ENCODE peak calls at places on chromosomes 7 and 10, in nine cellular contexts. One of them, this sample, is unnamed.

GRCh38 chr10:104199567-104199966 is 32.6 kb downstream of the CFAP43 start:
- DNase-seq in heart left ventricle: no peak
- DNase-seq in nephron progenitor cell: no peak
- DNase-seq in natural killer cell: no peak
- DNase-seq in GM13977: no peak
- DNase-seq in psoas muscle: no peak
- DNase-seq in CD8-positive, alpha-beta T cell: no peak
- DNase-seq in progenitor cell of endocrine pancreas: no peak
- DNase-seq in sigmoid colon: no peak
- DNase-seq in this sample: no peak

GRCh38 chr7:149016876-149017275 is 11.4 kb downstream of the PDIA4 start:
- DNase-seq in progenitor cell of endocrine pancreas: no peak
- DNase-seq in heart left ventricle: no peak
- DNase-seq in GM13977: no peak
- DNase-seq in psoas muscle: no peak
- DNase-seq in nephron progenitor cell: no peak
- DNase-seq in CD8-positive, alpha-beta T cell: no peak
- DNase-seq in natural killer cell: no peak
- DNase-seq in sigmoid colon: no peak
- DNase-seq in this sample: no peak

GRCh38 chr10:84429926-84430520 is 101.6 kb downstream of the CCSER2 start:
- DNase-seq in natural killer cell: peak
- DNase-seq in progenitor cell of endocrine pancreas: peak
- DNase-seq in nephron progenitor cell: peak
- DNase-seq in heart left ventricle: peak
- DNase-seq in GM13977: peak
- DNase-seq in sigmoid colon: no peak
- DNase-seq in psoas muscle: peak
- DNase-seq in CD8-positive, alpha-beta T cell: peak
- DNase-seq in this sample: peak

GRCh38 chr7:23469961-23470250 is 385 bp downstream of the IGF2BP3 start:
- DNase-seq in GM13977: no peak
- DNase-seq in CD8-positive, alpha-beta T cell: no peak
- DNase-seq in sigmoid colon: no peak
- DNase-seq in nephron progenitor cell: no peak
- DNase-seq in psoas muscle: no peak
- DNase-seq in heart left ventricle: no peak
- DNase-seq in natural killer cell: no peak
- DNase-seq in progenitor cell of endocrine pancreas: no peak
- DNase-seq in this sample: no peak

GRCh38 chr10:29839826-29840515 is 205.2 kb upstream of the SVIL start:
- DNase-seq in sigmoid colon: peak
- DNase-seq in GM13977: no peak
- DNase-seq in psoas muscle: no peak
- DNase-seq in progenitor cell of endocrine pancreas: no peak
- DNase-seq in nephron progenitor cell: no peak
- DNase-seq in CD8-positive, alpha-beta T cell: no peak
- DNase-seq in heart left ventricle: no peak
- DNase-seq in natural killer cell: no peak
- DNase-seq in this sample: no peak

GRCh38 chr10:44955408-44956070 is 4.1 kb upstream of the RASSF4 start:
- DNase-seq in psoas muscle: peak
- DNase-seq in natural killer cell: no peak
- DNase-seq in heart left ventricle: peak
- DNase-seq in sigmoid colon: peak
- DNase-seq in GM13977: no peak
- DNase-seq in CD8-positive, alpha-beta T cell: peak
- DNase-seq in nephron progenitor cell: no peak
- DNase-seq in progenitor cell of endocrine pancreas: no peak
- DNase-seq in this sample: no peak

GRCh38 chr10:25176421-25176968 is 1.7 kb downstream of the GPR158 start:
- DNase-seq in CD8-positive, alpha-beta T cell: no peak
- DNase-seq in heart left ventricle: no peak
- DNase-seq in GM13977: no peak
- DNase-seq in psoas muscle: no peak
- DNase-seq in sigmoid colon: no peak
- DNase-seq in progenitor cell of endocrine pancreas: no peak
- DNase-seq in natural killer cell: no peak
- DNase-seq in nephron progenitor cell: peak
- DNase-seq in this sample: no peak

GRCh38 chr10:68348265-68348741 is 15.6 kb upstream of the PBLD start:
- DNase-seq in heart left ventricle: no peak
- DNase-seq in psoas muscle: no peak
- DNase-seq in CD8-positive, alpha-beta T cell: peak
- DNase-seq in natural killer cell: peak
- DNase-seq in GM13977: peak
- DNase-seq in nephron progenitor cell: peak
- DNase-seq in progenitor cell of endocrine pancreas: peak
- DNase-seq in sigmoid colon: no peak
- DNase-seq in this sample: peak

GRCh38 chr7:47763063-47763974 is 181.4 kb upstream of the TNS3 start:
- DNase-seq in progenitor cell of endocrine pancreas: peak
- DNase-seq in nephron progenitor cell: peak
- DNase-seq in natural killer cell: no peak
- DNase-seq in CD8-positive, alpha-beta T cell: no peak
- DNase-seq in heart left ventricle: no peak
- DNase-seq in psoas muscle: no peak
- DNase-seq in sigmoid colon: no peak
- DNase-seq in GM13977: no peak
- DNase-seq in this sample: no peak

GRCh38 chr10:22003111-22003963 is at the start of gene DNAJC1:
- DNase-seq in nephron progenitor cell: peak
- DNase-seq in CD8-positive, alpha-beta T cell: peak
- DNase-seq in GM13977: peak
- DNase-seq in heart left ventricle: peak
- DNase-seq in progenitor cell of endocrine pancreas: peak
- DNase-seq in natural killer cell: peak
- DNase-seq in psoas muscle: peak
- DNase-seq in sigmoid colon: peak
- DNase-seq in this sample: peak

GRCh38 chr7:12923971-12924370 is 236.5 kb downstream of the ARL4A start:
- DNase-seq in CD8-positive, alpha-beta T cell: no peak
- DNase-seq in natural killer cell: no peak
- DNase-seq in GM13977: no peak
- DNase-seq in heart left ventricle: no peak
- DNase-seq in sigmoid colon: no peak
- DNase-seq in psoas muscle: no peak
- DNase-seq in progenitor cell of endocrine pancreas: no peak
- DNase-seq in nephron progenitor cell: no peak
- DNase-seq in this sample: no peak

DNA sequence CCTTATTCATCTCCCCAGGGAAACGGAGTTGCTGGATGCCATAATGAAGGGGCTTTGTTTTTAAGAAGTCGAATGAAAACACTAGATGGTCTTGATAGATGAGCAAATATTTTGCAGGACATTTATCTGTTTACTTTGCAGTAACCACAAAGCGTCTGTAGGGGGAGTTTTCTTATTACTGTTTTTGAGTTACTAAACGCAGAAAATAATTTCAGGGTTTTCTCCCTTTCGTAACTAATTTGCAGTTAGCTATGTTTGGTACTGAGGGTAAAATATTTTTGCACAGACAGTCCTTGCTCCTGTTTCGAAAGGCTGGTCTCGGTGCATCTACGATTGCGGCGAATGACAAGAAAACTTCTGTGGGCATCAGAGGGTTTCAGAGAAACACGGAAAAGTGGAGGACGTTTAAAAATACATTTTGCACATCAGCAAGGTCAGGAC is 505.6 kb upstream of the MKI67 start:
- DNase-seq in sigmoid colon: no peak
- DNase-seq in nephron progenitor cell: no peak
- DNase-seq in progenitor cell of endocrine pancreas: no peak
- DNase-seq in natural killer cell: no peak
- DNase-seq in heart left ventricle: no peak
- DNase-seq in CD8-positive, alpha-beta T cell: no peak
- DNase-seq in psoas muscle: no peak
- DNase-seq in GM13977: no peak
- DNase-seq in this sample: no peak
- TF ChIP-seq CTCF in sigmoid colon: peak
- TF ChIP-seq CTCF in nephron progenitor cell: peak
- TF ChIP-seq CTCF in progenitor cell of endocrine pancreas: peak
- TF ChIP-seq CTCF in natural killer cell: peak
- TF ChIP-seq CTCF in heart left ventricle: peak
- TF ChIP-seq CTCF in CD8-positive, alpha-beta T cell: no peak
- TF ChIP-seq CTCF in psoas muscle: peak
- TF ChIP-seq CTCF in GM13977: peak
- TF ChIP-seq CTCF in this sample: peak

DNA sequence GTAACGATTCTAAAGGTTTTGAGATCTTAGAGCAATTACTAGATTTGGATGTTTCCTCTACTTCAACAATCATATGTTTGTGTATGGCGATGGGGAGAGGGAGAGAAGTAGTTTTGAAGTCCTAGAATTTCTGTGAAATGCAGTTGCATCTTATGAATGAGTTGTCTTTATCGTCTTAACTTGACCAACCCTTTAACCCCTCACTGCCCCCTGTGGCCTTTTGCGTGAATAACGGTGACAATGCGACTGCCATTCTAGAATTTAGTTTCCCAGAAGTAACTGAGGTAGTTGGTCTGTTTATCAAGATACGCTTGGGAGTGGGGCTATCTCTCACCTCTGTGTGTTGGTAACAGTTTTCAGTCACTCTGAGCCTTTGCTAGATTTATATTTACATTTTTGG is 204.6 kb downstream of the HDAC9 start:
- DNase-seq in GM13977: no peak
- DNase-seq in heart left ventricle: no peak
- DNase-seq in progenitor cell of endocrine pancreas: no peak
- DNase-seq in nephron progenitor cell: no peak
- DNase-seq in CD8-positive, alpha-beta T cell: no peak
- DNase-seq in psoas muscle: no peak
- DNase-seq in sigmoid colon: no peak
- DNase-seq in natural killer cell: no peak
- DNase-seq in this sample: no peak
- TF ChIP-seq CTCF in GM13977: peak
- TF ChIP-seq CTCF in heart left ventricle: no peak
- TF ChIP-seq CTCF in progenitor cell of endocrine pancreas: peak
- TF ChIP-seq CTCF in nephron progenitor cell: no peak
- TF ChIP-seq CTCF in CD8-positive, alpha-beta T cell: no peak
- TF ChIP-seq CTCF in psoas muscle: no peak
- TF ChIP-seq CTCF in sigmoid colon: no peak
- TF ChIP-seq CTCF in natural killer cell: no peak
- TF ChIP-seq CTCF in this sample: no peak

GRCh38 chr10:110534571-110534970 is 32.9 kb upstream of the SMC3 start:
- DNase-seq in progenitor cell of endocrine pancreas: no peak
- DNase-seq in sigmoid colon: no peak
- DNase-seq in heart left ventricle: no peak
- DNase-seq in natural killer cell: no peak
- DNase-seq in nephron progenitor cell: no peak
- DNase-seq in GM13977: no peak
- DNase-seq in psoas muscle: no peak
- DNase-seq in CD8-positive, alpha-beta T cell: no peak
- DNase-seq in this sample: no peak

GRCh38 chr10:110540038-110540437 is 27.5 kb upstream of the SMC3 start:
- DNase-seq in progenitor cell of endocrine pancreas: no peak
- DNase-seq in heart left ventricle: no peak
- DNase-seq in sigmoid colon: no peak
- DNase-seq in psoas muscle: no peak
- DNase-seq in GM13977: no peak
- DNase-seq in CD8-positive, alpha-beta T cell: no peak
- DNase-seq in natural killer cell: no peak
- DNase-seq in nephron progenitor cell: no peak
- DNase-seq in this sample: no peak

GRCh38 chr10:110533149-110533548 is 34.3 kb upstream of the SMC3 start:
- DNase-seq in heart left ventricle: no peak
- DNase-seq in sigmoid colon: no peak
- DNase-seq in nephron progenitor cell: peak
- DNase-seq in psoas muscle: no peak
- DNase-seq in progenitor cell of endocrine pancreas: no peak
- DNase-seq in GM13977: no peak
- DNase-seq in natural killer cell: no peak
- DNase-seq in CD8-positive, alpha-beta T cell: peak
- DNase-seq in this sample: no peak

GRCh38 chr10:110531687-110532086 is 34.0 kb downstream of the DUSP5 start:
- DNase-seq in GM13977: no peak
- DNase-seq in nephron progenitor cell: no peak
- DNase-seq in heart left ventricle: no peak
- DNase-seq in CD8-positive, alpha-beta T cell: peak
- DNase-seq in sigmoid colon: no peak
- DNase-seq in psoas muscle: no peak
- DNase-seq in progenitor cell of endocrine pancreas: no peak
- DNase-seq in natural killer cell: no peak
- DNase-seq in this sample: no peak

DNA sequence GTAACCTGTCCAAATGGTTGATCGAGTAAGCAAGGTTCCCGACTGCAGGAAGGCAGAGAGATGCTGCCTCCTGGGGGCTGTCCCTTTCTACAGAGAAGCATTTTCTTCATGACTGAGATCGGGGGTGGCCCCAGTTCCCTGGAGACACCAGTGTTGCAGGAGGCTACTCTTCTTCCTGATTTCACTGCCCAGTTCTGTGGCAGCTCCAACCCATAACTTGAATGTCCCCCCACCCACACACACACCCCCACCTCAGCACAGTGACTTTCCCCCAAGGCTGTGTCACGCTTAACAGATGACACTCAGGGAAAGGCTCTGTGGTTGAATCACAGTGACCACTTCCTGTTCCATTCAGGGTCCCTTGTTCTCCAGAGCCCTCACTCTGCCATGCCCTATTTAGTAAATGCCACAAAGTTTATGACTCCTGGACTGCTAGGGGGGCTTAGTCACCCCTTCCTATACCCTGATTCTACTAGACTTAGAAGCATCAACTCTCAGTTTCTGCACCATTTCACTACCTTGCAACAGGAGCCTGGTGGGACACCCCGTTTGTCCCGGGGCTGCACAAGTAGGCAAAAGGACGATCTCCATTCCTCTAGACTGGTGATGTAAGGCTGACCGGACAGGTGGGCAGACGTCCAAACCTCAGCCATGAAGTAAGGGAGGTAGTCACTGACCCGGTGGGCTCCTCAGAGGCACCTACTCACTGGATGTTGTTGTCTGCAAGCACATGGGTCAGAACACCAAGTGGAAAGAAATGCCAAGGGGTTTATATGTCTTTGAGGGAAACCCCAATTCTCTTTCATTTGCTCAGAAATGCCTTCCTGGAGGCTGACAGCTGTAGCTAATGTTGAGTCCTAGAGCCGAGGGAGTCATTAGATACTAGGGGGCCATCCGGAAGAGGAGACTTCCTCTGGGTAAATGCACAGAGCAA is 31.3 kb upstream of the SMC3 start:
- DNase-seq in psoas muscle: no peak
- DNase-seq in GM13977: peak
- DNase-seq in heart left ventricle: peak
- DNase-seq in progenitor cell of endocrine pancreas: no peak
- DNase-seq in CD8-positive, alpha-beta T cell: peak
- DNase-seq in nephron progenitor cell: no peak
- DNase-seq in natural killer cell: peak
- DNase-seq in sigmoid colon: no peak
- DNase-seq in this sample: peak
- TF ChIP-seq CTCF in psoas muscle: peak
- TF ChIP-seq CTCF in GM13977: peak
- TF ChIP-seq CTCF in heart left ventricle: peak
- TF ChIP-seq CTCF in progenitor cell of endocrine pancreas: peak
- TF ChIP-seq CTCF in CD8-positive, alpha-beta T cell: peak
- TF ChIP-seq CTCF in nephron progenitor cell: no peak
- TF ChIP-seq CTCF in natural killer cell: peak
- TF ChIP-seq CTCF in sigmoid colon: no peak
- TF ChIP-seq CTCF in this sample: peak

DNA sequence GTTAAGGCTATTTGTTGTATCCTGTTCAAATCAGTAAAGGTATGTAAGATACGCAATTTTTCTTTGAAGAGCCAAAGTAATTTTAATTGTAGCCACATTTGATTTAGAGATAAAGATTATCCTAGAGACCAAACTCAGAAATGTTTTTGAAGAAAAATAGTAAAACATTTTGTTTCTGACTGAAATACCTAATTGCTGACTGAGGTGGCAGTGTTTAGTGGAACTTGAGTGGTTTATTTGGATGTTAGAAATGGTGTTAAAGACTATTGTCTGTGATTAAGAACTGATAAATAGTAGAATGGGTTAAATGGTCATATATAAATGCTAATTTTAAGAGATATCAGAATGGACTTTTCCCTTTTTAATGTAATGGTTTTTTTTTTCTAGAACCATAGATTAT is 15.3 kb downstream of the EDRF1 start:
- DNase-seq in sigmoid colon: no peak
- DNase-seq in GM13977: no peak
- DNase-seq in heart left ventricle: no peak
- DNase-seq in psoas muscle: no peak
- DNase-seq in natural killer cell: no peak
- DNase-seq in nephron progenitor cell: no peak
- DNase-seq in CD8-positive, alpha-beta T cell: no peak
- DNase-seq in progenitor cell of endocrine pancreas: no peak
- DNase-seq in this sample: no peak
- TF ChIP-seq CTCF in sigmoid colon: no peak
- TF ChIP-seq CTCF in GM13977: peak
- TF ChIP-seq CTCF in heart left ventricle: no peak
- TF ChIP-seq CTCF in psoas muscle: no peak
- TF ChIP-seq CTCF in natural killer cell: no peak
- TF ChIP-seq CTCF in nephron progenitor cell: peak
- TF ChIP-seq CTCF in CD8-positive, alpha-beta T cell: peak
- TF ChIP-seq CTCF in progenitor cell of endocrine pancreas: peak
- TF ChIP-seq CTCF in this sample: no peak

This sample was measured in GM10248.